ENCODE peak calls at places on chromosome 16, in six cellular contexts. V is neural crest cell; I is stimulated activated CD4-positive, alpha-beta T cell treated with anti-CD3 and anti-CD28 coated beads, TNF-alpha, amount 100 ng/mL, for 24 hours; M is NCI-H774; D is fibroblast of gingiva; T is AG04450. K is an unnamed sample.

GRCh38 chr16:11076259-11077018 is 132.1 kb downstream of the CLEC16A start:
- DNase-seq in V (no peak), I (peak), M (no peak), D (no peak), T (no peak), K (no peak)

GRCh38 chr16:30494028-30494427 is 21.5 kb downstream of the ITGAL start:
- DNase-seq in V (no peak), I (no peak), M (no peak), D (no peak), T (no peak), K (no peak)

GRCh38 chr16:64933890-64934289 is 188.0 kb downstream of the CDH11 start:
- DNase-seq in V (no peak), I (no peak), M (no peak), D (no peak), T (no peak), K (no peak)

GRCh38 chr16:12177643-12178042 is 201.1 kb downstream of the SNX29 start:
- DNase-seq in V (no peak), I (no peak), M (no peak), D (no peak), T (no peak), K (no peak)

GRCh38 chr16:50245417-50246298 is 20.7 kb upstream of the ADCY7 start:
- DNase-seq in V (no peak), I (no peak), M (peak), D (peak), T (no peak), K (peak)

GRCh38 chr16:69112285-69113129 is 7.1 kb downstream of the HAS3 start:
- DNase-seq in V (peak), I (no peak), M (no peak), D (peak), T (no peak), K (no peak)

GRCh38 chr16:25966172-25967097 is 274.7 kb downstream of the HS3ST4 start:
- DNase-seq in V (no peak), I (no peak), M (no peak), D (no peak), T (no peak), K (no peak)

GRCh38 chr16:2027024-2028010 is 615 bp downstream of the NHERF2 start:
- DNase-seq in V (no peak), I (no peak), M (no peak), D (no peak), T (no peak), K (no peak)

GRCh38 chr16:766820-767640 is 6.5 kb downstream of the MSLN start:
- DNase-seq in V (no peak), I (no peak), M (no peak), D (no peak), T (no peak), K (no peak)

GRCh38 chr16:31537362-31537921 is 9.7 kb downstream of the AHSP start:
- DNase-seq in V (no peak), I (no peak), M (no peak), D (no peak), T (no peak), K (no peak)

GRCh38 chr16:4613636-4614570 is 785 bp downstream of the UBALD1 start:
- DNase-seq in V (peak), I (no peak), M (no peak), D (peak), T (no peak), K (no peak)

GRCh38 chr16:3149630-3150345 is 15.0 kb downstream of the ZNF213 start:
- DNase-seq in V (peak), I (no peak), M (no peak), D (peak), T (no peak), K (no peak)

GRCh38 chr16:29842732-29843346 is 20.2 kb downstream of the CDIPT start:
- DNase-seq in V (no peak), I (no peak), M (no peak), D (no peak), T (no peak), K (no peak)

GRCh38 chr16:62543516-62543915 is 507.3 kb upstream of the CDH8 start:
- DNase-seq in V (no peak), I (no peak), M (no peak), D (no peak), T (no peak), K (no peak)

GRCh38 chr16:70777496-70777895 is 23.5 kb downstream of the VAC14 start:
- DNase-seq in V (no peak), I (no peak), M (no peak), D (no peak), T (no peak), K (no peak)

GRCh38 chr16:3443108-3444031 is at the start of the genes NAA60 and ZNF597:
- DNase-seq in V (peak), I (peak), M (peak), D (peak), T (peak), K (peak)

GRCh38 chr16:81723098-81723723 is 55.9 kb upstream of the PLCG2 start:
- DNase-seq in V (peak), I (peak), M (peak), D (peak), T (no peak), K (no peak)

GRCh38 chr16:58022601-58023371 is 2.8 kb upstream of the MMP15 start:
- DNase-seq in V (no peak), I (no peak), M (peak), D (peak), T (no peak), K (no peak)

GRCh38 chr16:72247821-72248253 is 75.9 kb upstream of the PMFBP1 start:
- DNase-seq in V (no peak), I (no peak), M (no peak), D (peak), T (no peak), K (peak)

GRCh38 chr16:4917117-4917516 is 19.8 kb downstream of the PPL start:
- DNase-seq in V (no peak), I (no peak), M (no peak), D (no peak), T (no peak), K (no peak)

GRCh38 chr16:49857423-49858181 is 1.7 kb upstream of the ZNF423 start:
- DNase-seq in V (peak), I (no peak), M (no peak), D (peak), T (no peak), K (no peak)

GRCh38 chr16:9539346-9539745 is 447.9 kb downstream of the HAPSTR1 start:
- DNase-seq in V (no peak), I (no peak), M (no peak), D (no peak), T (no peak), K (no peak)

GRCh38 chr16:72094266-72094610 is 591 bp downstream of the DHX38 start:
- DNase-seq in V (no peak), I (peak), M (no peak), D (no peak), T (no peak), K (no peak)

GRCh38 chr16:491225-491919 is 36.1 kb upstream of the CAPN15 start:
- DNase-seq in V (no peak), I (no peak), M (no peak), D (no peak), T (no peak), K (no peak)

GRCh38 chr16:65538945-65539344 is 417.1 kb upstream of the CDH11 start:
- DNase-seq in V (no peak), I (no peak), M (no peak), D (no peak), T (no peak), K (peak)